ENCODE peak calls at places on chromosomes 16 and 17, in ten cellular contexts. E is uterus, L is suprapubic skin, U is AG10803, I is fibroblast of the aortic adventitia, C is gastrocnemius medialis, A is AG09309, M is SK-N-SH, V is GM13977, X is pancreas. G is an unnamed sample.

GRCh38 chr16:46562979-46563378 is 58.2 kb downstream of the SHCBP1 start:
- DNase-seq in E (no peak), L (no peak), U (no peak), I (no peak), C (no peak), A (no peak), M (no peak), V (no peak), X (no peak), G (no peak)

GRCh38 chr17:63419949-63420867 is 25.9 kb downstream of the CYB561 start:
- DNase-seq in E (no peak), L (no peak), U (no peak), I (no peak), C (no peak), A (no peak), M (no peak), V (no peak), X (no peak), G (no peak)

GRCh38 chr17:42563543-42563942 is 1.6 kb downstream of the COASY start:
- DNase-seq in E (no peak), L (no peak), U (no peak), I (no peak), C (no peak), A (no peak), M (no peak), V (no peak), X (no peak), G (no peak)

GRCh38 chr17:63675607-63676539 is 24.1 kb downstream of the LIMD2 start:
- DNase-seq in E (peak; percentile 84), L (peak; percentile 76), U (peak; percentile 82), I (peak; percentile 96), C (no peak), A (peak; percentile 66), M (peak; percentile 85), V (no peak), X (peak; percentile 82), G (no peak)

GRCh38 chr17:41589301-41589700 is 2.6 kb upstream of the KRT14 start:
- DNase-seq in E (no peak), L (no peak), U (no peak), I (no peak), C (no peak), A (no peak), M (no peak), V (no peak), X (no peak), G (no peak)

GRCh38 chr17:75689441-75689873 is 22.3 kb downstream of the SAP30BP start:
- DNase-seq in E (no peak), L (no peak), U (no peak), I (no peak), C (no peak), A (no peak), M (no peak), V (peak; percentile 37), X (peak; percentile 12), G (no peak)

GRCh38 chr16:15970202-15970601 is 20.8 kb downstream of the ABCC1 start:
- DNase-seq in E (no peak), L (no peak), U (no peak), I (no peak), C (no peak), A (no peak), M (no peak), V (no peak), X (no peak), G (no peak)

GRCh38 chr16:75218256-75219076 is at the start of gene CTRB1:
- DNase-seq in E (no peak), L (no peak), U (no peak), I (no peak), C (no peak), A (no peak), M (peak; percentile 57), V (peak; percentile 68), X (peak; percentile 93), G (no peak)

GRCh38 chr17:5283531-5284315 is 1.6 kb downstream of the RABEP1 start:
- DNase-seq in E (no peak), L (no peak), U (no peak), I (peak; percentile 22), C (peak; percentile 27), A (no peak), M (no peak), V (no peak), X (no peak), G (no peak)

GRCh38 chr17:5282639-5283217 is 644 bp downstream of the RABEP1 start:
- DNase-seq in E (peak; percentile 22), L (peak; percentile 68), U (no peak), I (peak; percentile 19), C (peak; percentile 19), A (no peak), M (no peak), V (no peak), X (no peak), G (no peak)

GRCh38 chr17:5286846-5287245 is 4.8 kb downstream of the RABEP1 start:
- DNase-seq in E (no peak), L (no peak), U (no peak), I (no peak), C (no peak), A (no peak), M (no peak), V (no peak), X (no peak), G (no peak)

DNA sequence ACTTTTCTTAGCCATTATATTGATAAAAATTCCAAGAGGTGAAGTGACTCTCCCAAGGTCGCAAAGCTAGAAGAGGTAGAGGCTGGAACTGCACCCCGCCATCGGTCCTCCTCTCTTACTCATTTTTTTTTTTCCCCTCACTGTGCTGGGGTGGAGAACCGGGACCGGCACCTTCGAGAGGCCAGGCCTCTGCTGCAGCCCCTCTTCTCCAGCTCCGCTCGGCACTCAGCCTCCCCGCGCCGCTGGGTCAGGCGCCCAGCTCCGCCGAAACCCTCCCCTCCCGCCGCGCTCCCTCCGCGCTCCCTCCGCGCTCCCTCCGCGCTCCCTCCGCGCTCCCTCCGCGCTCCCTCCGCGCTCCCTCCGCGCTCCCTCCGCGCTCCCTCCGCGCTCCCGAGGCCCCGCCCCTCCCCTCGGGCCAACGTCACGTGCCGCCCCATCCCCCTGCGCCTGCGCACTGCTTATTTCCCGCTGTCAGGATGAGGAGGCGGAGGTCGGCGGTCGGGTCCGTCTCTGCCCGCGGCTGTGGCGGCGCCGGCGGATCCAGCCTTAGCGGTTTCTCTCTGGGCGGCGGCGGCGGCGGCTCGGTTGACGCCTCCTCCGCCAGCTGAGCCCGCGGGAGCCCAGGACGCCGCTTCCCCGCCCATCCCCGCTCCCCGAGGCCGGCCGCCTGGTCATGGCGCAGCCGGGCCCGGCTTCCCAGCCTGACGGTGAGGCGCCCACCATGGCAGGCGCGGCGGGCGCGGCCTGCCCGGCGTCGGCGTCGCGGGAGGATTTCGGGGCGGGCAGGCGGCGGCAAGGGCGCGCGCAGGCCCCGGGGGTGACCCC is at the start of gene RABEP1:
- DNase-seq in E (peak; percentile 90), L (peak; percentile 95), U (peak; percentile 91), I (peak; percentile 88), C (peak; percentile 88), A (peak; percentile 43), M (peak; percentile 97), V (peak; percentile 95), X (peak; percentile 99), G (peak; percentile 58)
- TF ChIP-seq CTCF in E (no peak), L (peak; percentile 15), U (peak; percentile 30), I (peak; percentile 55), C (peak; percentile 53), A (peak; percentile 12), M (peak; percentile 30), V (no peak), X (no peak), G (no peak)

GRCh38 chr17:48376926-48377325 is 53.1 kb downstream of the SKAP1 start:
- DNase-seq in E (no peak), L (no peak), U (no peak), I (no peak), C (no peak), A (no peak), M (no peak), V (no peak), X (no peak), G (no peak)

GRCh38 chr17:48373882-48374281 is 56.1 kb downstream of the SKAP1 start:
- DNase-seq in E (no peak), L (no peak), U (no peak), I (no peak), C (no peak), A (no peak), M (no peak), V (no peak), X (no peak), G (no peak)

GRCh38 chr17:48375356-48375755 is 54.7 kb downstream of the SKAP1 start:
- DNase-seq in E (no peak), L (no peak), U (peak; percentile 79), I (peak; percentile 22), C (no peak), A (no peak), M (no peak), V (no peak), X (no peak), G (no peak)

GRCh38 chr17:48373130-48373844 is 56.7 kb downstream of the SKAP1 start:
- DNase-seq in E (no peak), L (no peak), U (no peak), I (no peak), C (no peak), A (no peak), M (no peak), V (no peak), X (no peak), G (no peak)

DNA sequence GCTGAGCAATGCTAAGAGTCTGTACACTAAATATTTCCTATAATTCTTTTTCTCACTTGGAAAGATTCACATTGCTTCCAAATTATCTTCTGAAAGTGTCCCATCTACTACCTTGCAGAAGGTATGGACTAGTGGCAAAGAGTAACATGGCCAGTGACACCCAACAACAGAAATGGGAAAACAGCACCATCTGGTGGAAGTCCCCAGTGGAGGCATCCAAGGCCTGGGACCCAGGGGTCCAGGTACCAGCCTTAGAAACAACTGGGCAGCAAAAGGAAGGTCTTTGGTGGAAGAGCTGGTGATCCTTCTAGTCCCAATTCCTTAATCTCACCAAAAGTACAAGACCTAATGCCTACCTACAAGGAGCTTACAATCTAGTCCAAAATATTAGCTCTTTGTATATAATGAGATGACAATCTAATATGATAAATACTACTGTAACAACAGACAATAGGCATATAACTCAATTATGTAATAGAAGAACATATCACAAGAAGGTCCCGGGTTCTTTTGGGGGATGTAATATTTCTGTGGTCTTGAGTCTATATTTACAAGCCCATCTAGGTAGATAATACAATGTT is 55.3 kb downstream of the SKAP1 start:
- DNase-seq in E (no peak), L (no peak), U (no peak), I (no peak), C (no peak), A (no peak), M (peak; percentile 24), V (peak; percentile 34), X (no peak), G (no peak)
- TF ChIP-seq CTCF in E (no peak), L (peak; percentile 5), U (peak; percentile 30), I (peak; percentile 28), C (peak; percentile 45), A (peak; percentile 23), M (peak; percentile 50), V (peak; percentile 56), X (peak; percentile 38), G (peak; percentile 80)

GRCh38 chr16:78240459-78241222 is 141.2 kb downstream of the WWOX start:
- DNase-seq in E (no peak), L (no peak), U (no peak), I (no peak), C (no peak), A (no peak), M (no peak), V (no peak), X (peak; percentile 66), G (no peak)
- TF ChIP-seq CTCF in E (no peak), L (no peak), U (no peak), I (no peak), C (no peak), A (no peak), M (no peak), V (no peak), X (peak; percentile 14), G (no peak)

DNA sequence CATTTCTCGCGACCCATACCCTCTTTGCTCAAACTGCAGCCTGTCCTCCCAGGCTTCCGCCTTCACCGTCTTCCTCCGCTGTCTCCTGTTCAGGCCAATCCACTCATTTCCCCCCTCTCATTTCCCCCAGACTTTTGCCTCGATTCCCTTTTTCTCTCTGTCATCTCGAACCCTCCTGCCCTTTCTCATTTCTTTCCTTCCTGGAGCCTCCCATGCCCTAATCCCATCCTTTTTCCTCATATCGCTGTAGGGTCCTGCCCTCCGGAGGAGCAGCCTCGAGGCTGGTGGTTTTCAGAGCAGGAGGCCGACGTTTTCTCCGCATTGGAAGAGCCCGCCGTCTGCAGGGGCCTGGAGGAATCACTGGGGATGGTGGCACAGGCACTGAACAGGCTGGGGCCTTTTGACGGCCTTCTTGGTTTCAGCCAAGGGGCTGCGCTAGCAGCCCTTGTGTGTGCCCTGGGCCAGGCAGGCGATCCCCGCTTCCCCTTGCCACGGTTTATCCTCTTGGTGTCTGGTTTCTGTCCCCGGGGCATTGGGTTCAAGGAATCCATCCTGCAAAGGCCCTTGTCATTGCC is 620 bp downstream of the OVCA2 start:
- DNase-seq in E (no peak), L (peak; percentile 59), U (no peak), I (peak; percentile 32), C (no peak), A (no peak), M (peak; percentile 65), V (no peak), X (no peak), G (no peak)
- TF ChIP-seq CTCF in E (no peak), L (no peak), U (peak; percentile 40), I (peak; percentile 55), C (no peak), A (peak; percentile 53), M (no peak), V (no peak), X (no peak), G (no peak)

G was measured in D721Med.